ENCODE peak calls at places on chromosomes 11 and 22, in six cellular contexts. I, F, K, N, M and X are unnamed samples.

GRCh38 chr11:100562102-100562501 is 125.0 kb upstream of the ARHGAP42 start:
- DNase-seq in F (no peak), I (no peak), K (peak), N (no peak), M (no peak), X (no peak)

GRCh38 chr22:29734853-29735252 is 15.1 kb downstream of the CABP7 start:
- DNase-seq in I (no peak), K (no peak), F (no peak), N (no peak), M (no peak), X (no peak)

GRCh38 chr11:44611687-44612437 is 46.4 kb downstream of the CD82 start:
- DNase-seq in F (no peak), I (peak), K (no peak), N (no peak), M (no peak), X (no peak)

GRCh38 chr22:27435839-27436581 is 365.5 kb downstream of the MN1 start:
- DNase-seq in M (no peak), N (no peak), I (no peak), K (no peak), F (peak), X (no peak)

GRCh38 chr22:50048066-50048765 is 9.9 kb downstream of the TTLL8 start:
- DNase-seq in N (no peak), F (no peak), K (no peak), I (no peak), M (no peak), X (no peak)

GRCh38 chr11:21783954-21784353 is 408.9 kb upstream of the ANO5 start:
- DNase-seq in I (no peak), M (no peak), F (no peak), N (no peak), K (no peak), X (no peak)

GRCh38 chr11:102572537-102573220 is 42.1 kb upstream of the MMP7 start:
- DNase-seq in I (no peak), F (no peak), K (no peak), N (no peak), M (no peak), X (no peak)

GRCh38 chr11:22730319-22730718 is 63.9 kb downstream of the GAS2 start:
- DNase-seq in F (no peak), I (peak), M (no peak), K (peak), N (peak), X (no peak)

GRCh38 chr11:68313574-68314202 is 1.3 kb downstream of the LRP5 start:
- DNase-seq in N (no peak), I (no peak), F (no peak), K (no peak), M (no peak), X (no peak)

GRCh38 chr22:42626951-42627625 is 12.4 kb upstream of the POLDIP3 start:
- DNase-seq in K (no peak), I (no peak), N (no peak), M (no peak), F (no peak), X (no peak)

GRCh38 chr11:72989727-72990126 is 152.4 kb downstream of the FCHSD2 start:
- DNase-seq in I (no peak), N (no peak), M (no peak), F (no peak), K (no peak), X (no peak)

GRCh38 chr11:68632802-68633201 is 51.5 kb upstream of the GAL start:
- DNase-seq in K (peak), I (peak), N (peak), F (no peak), M (no peak), X (no peak)

GRCh38 chr11:102306817-102307814 is 10.2 kb upstream of the BIRC3 start:
- DNase-seq in N (no peak), K (no peak), M (no peak), F (no peak), I (no peak), X (no peak)

GRCh38 chr11:69439127-69439526 is 42.3 kb upstream of the LINC01488 start:
- DNase-seq in F (peak), I (no peak), M (no peak), N (no peak), K (no peak), X (no peak)

GRCh38 chr11:3085052-3085451 is 27.8 kb upstream of the CARS1 start:
- DNase-seq in N (no peak), I (no peak), F (no peak), M (no peak), K (no peak), X (no peak)

GRCh38 chr11:85721191-85721590 is 35.2 kb upstream of the CCDC89 start:
- DNase-seq in N (no peak), M (no peak), F (no peak), K (no peak), I (no peak), X (no peak)

GRCh38 chr11:32092581-32093170 is 1.8 kb downstream of the RCN1 start:
- DNase-seq in K (no peak), N (no peak), F (no peak), M (no peak), I (no peak), X (no peak)

GRCh38 chr11:72758690-72759389 is 6.6 kb upstream of the ARAP1 start:
- DNase-seq in M (peak), N (no peak), K (no peak), I (no peak), F (peak), X (no peak)

GRCh38 chr11:64089915-64090810 is 54.4 kb downstream of the FLRT1 start:
- DNase-seq in K (no peak), M (no peak), I (no peak), N (no peak), F (no peak), X (no peak)

GRCh38 chr11:130580372-130580771 is 131.9 kb downstream of the ADAMTS15 start:
- DNase-seq in M (no peak), I (no peak), F (no peak), N (no peak), K (peak), X (peak)

GRCh38 chr22:37566329-37566837 is 6.1 kb downstream of the CDC42EP1 start:
- DNase-seq in K (no peak), M (no peak), F (peak), N (no peak), I (peak), X (no peak)

GRCh38 chr11:105923814-105924213 is 98.2 kb downstream of the MSANTD4 start:
- DNase-seq in K (no peak), F (no peak), N (no peak), M (no peak), I (no peak), X (no peak)

GRCh38 chr22:20008221-20008995 is 8.2 kb downstream of the ARVCF start:
- DNase-seq in I (no peak), N (no peak), F (peak), K (no peak), M (no peak), X (no peak)

GRCh38 chr11:113895367-113896155 is 9.0 kb upstream of the HTR3B start:
- DNase-seq in N (no peak), K (no peak), F (no peak), M (no peak), I (no peak), X (no peak)

GRCh38 chr11:2197771-2198520 is 26.3 kb upstream of the TH start:
- DNase-seq in K (no peak), N (no peak), M (no peak), I (no peak), F (no peak), X (no peak)

GRCh38 chr11:70524096-70524922 is 126.0 kb downstream of the CTTN start:
- DNase-seq in M (no peak), F (peak), K (no peak), N (no peak), I (peak), X (no peak)

GRCh38 chr11:61962213-61963015 is 5.0 kb downstream of the FTH1 start:
- DNase-seq in I (no peak), F (no peak), M (no peak), N (no peak), K (no peak), X (no peak)

GRCh38 chr11:112852141-112852853 is 108.9 kb upstream of the NCAM1 start:
- DNase-seq in N (no peak), M (no peak), K (no peak), I (no peak), F (no peak), X (no peak)

GRCh38 chr22:38080847-38081635 is 2.9 kb downstream of the SLC16A8 start:
- DNase-seq in N (no peak), K (no peak), F (peak), I (no peak), M (no peak), X (no peak)

GRCh38 chr11:122038543-122038942 is 77.5 kb downstream of the BLID start:
- DNase-seq in M (no peak), F (no peak), K (no peak), N (no peak), I (no peak), X (no peak)

GRCh38 chr11:102583437-102583836 is 41.7 kb downstream of the MMP20 start:
- DNase-seq in N (no peak), M (no peak), K (no peak), F (no peak), I (no peak), X (no peak)

GRCh38 chr22:29269230-29269604 is 1.1 kb downstream of the EWSR1 start:
- DNase-seq in I (peak), N (no peak), K (no peak), M (no peak), F (no peak), X (no peak)

GRCh38 chr11:95829580-95830259 is 39.4 kb downstream of the CEP57 start:
- DNase-seq in M (no peak), I (no peak), N (no peak), F (no peak), K (no peak), X (no peak)

GRCh38 chr11:132337819-132338416 is 967.5 kb downstream of the NTM start:
- DNase-seq in K (no peak), I (no peak), N (no peak), F (no peak), M (no peak), X (no peak)

GRCh38 chr22:46652930-46653331 is 32.7 kb downstream of the GRAMD4 start:
- DNase-seq in F (no peak), M (no peak), N (no peak), K (no peak), I (no peak), X (no peak)

GRCh38 chr22:43205261-43205691 is 18.3 kb upstream of the TTLL12 start:
- DNase-seq in K (no peak), M (no peak), F (no peak), N (no peak), I (no peak), X (no peak)

GRCh38 chr22:42353883-42354727 is 78.1 kb downstream of the NFAM1 start:
- DNase-seq in F (no peak), M (no peak), K (no peak), I (no peak), N (peak), X (no peak)

GRCh38 chr11:74504100-74504691 is 10.7 kb upstream of the LIPT2 start:
- DNase-seq in I (no peak), F (no peak), K (no peak), M (no peak), N (no peak), X (no peak)

GRCh38 chr22:21688341-21688705 is 22.5 kb downstream of the PPIL2 start:
- DNase-seq in F (no peak), M (no peak), I (no peak), N (no peak), K (no peak), X (no peak)